ENCODE peak calls at places on chromosome 1, in four cellular contexts. Y is WTC11, J is right lobe of liver, H is Peyer's patch. F is an unnamed sample.

GRCh38 chr1:27951396-27951795 is 8.4 kb upstream of the XKR8 start:
- DNase-seq in Y (no peak), H (no peak), J (peak; percentile 81), F (no peak)

GRCh38 chr1:173628888-173629287 is 6.2 kb upstream of the TEX50 start:
- DNase-seq in Y (no peak), H (no peak), J (no peak), F (no peak)

GRCh38 chr1:32255072-32256071 is 4.3 kb downstream of the LCK start:
- DNase-seq in Y (no peak), J (no peak), H (peak; percentile 67), F (no peak)

GRCh38 chr1:58763214-58763613 is 20.6 kb downstream of the JUN start:
- DNase-seq in Y (no peak), J (peak; percentile 30), H (no peak), F (no peak)

GRCh38 chr1:61606448-61607312 is 118.3 kb downstream of the TM2D1 start:
- DNase-seq in Y (no peak), H (peak; percentile 67), J (no peak), F (no peak)

GRCh38 chr1:3061566-3061965 is 7.4 kb upstream of the PRDM16 start:
- DNase-seq in J (no peak), H (no peak), Y (no peak), F (no peak)

GRCh38 chr1:66258404-66259105 is 275.4 kb upstream of the SGIP1 start:
- DNase-seq in H (no peak), Y (no peak), J (no peak), F (no peak)

GRCh38 chr1:154863702-154864174 is 6.3 kb downstream of the KCNN3 start:
- DNase-seq in Y (peak; percentile 73), J (no peak), H (peak; percentile 73), F (no peak)

GRCh38 chr1:19042675-19043578 is 86.5 kb upstream of the IFFO2 start:
- DNase-seq in Y (peak; percentile 34), J (peak; percentile 10), H (peak; percentile 14), F (no peak)

GRCh38 chr1:153485880-153486279 is 25.4 kb upstream of the S100A7 start:
- DNase-seq in H (no peak), Y (no peak), J (no peak), F (no peak)

GRCh38 chr1:109959974-109960744 is 24.4 kb upstream of the AHCYL1 start:
- DNase-seq in H (no peak), J (no peak), Y (peak; percentile 26), F (no peak)

GRCh38 chr1:228490120-228491078 is 3.2 kb downstream of the RNF187 start:
- DNase-seq in H (no peak), Y (no peak), J (peak; percentile 65), F (no peak)

GRCh38 chr1:196669693-196670092 is 17.9 kb downstream of the CFH start:
- DNase-seq in Y (no peak), H (no peak), J (no peak), F (no peak)

GRCh38 chr1:198107041-198107440 is 49.8 kb upstream of the NEK7 start:
- DNase-seq in Y (no peak), J (no peak), H (no peak), F (no peak)

GRCh38 chr1:51570063-51570720 is 46.7 kb upstream of the OSBPL9 start:
- DNase-seq in Y (no peak), J (no peak), H (no peak), F (no peak)

GRCh38 chr1:25811384-25812082 is 8.2 kb upstream of the MTFR1L start:
- DNase-seq in H (no peak), Y (no peak), J (no peak), F (no peak)

GRCh38 chr1:232629250-232630046 is 485 bp downstream of the SIPA1L2 start:
- DNase-seq in H (peak; percentile 62), Y (peak; percentile 60), J (peak; percentile 54), F (no peak)

GRCh38 chr1:6785721-6786505 is 659 bp downstream of the CAMTA1 start:
- DNase-seq in J (peak; percentile 65), Y (peak; percentile 56), H (peak; percentile 56), F (peak; percentile 6)

GRCh38 chr1:189538271-189538670 is 939.4 kb downstream of the BRINP3 start:
- DNase-seq in J (no peak), Y (no peak), H (no peak), F (no peak)

GRCh38 chr1:166165661-166166399 is 971 bp downstream of the FAM78B start:
- DNase-seq in J (peak; percentile 37), Y (peak; percentile 19), H (no peak), F (no peak)

GRCh38 chr1:89890085-89890754 is 69.4 kb downstream of the LRRC8D start:
- DNase-seq in Y (no peak), H (no peak), J (no peak), F (no peak)

GRCh38 chr1:116491985-116492811 is 78.6 kb downstream of the CD58 start:
- DNase-seq in H (no peak), Y (no peak), J (no peak), F (no peak)

GRCh38 chr1:70990460-70991253 is 57.0 kb downstream of the PTGER3 start:
- DNase-seq in Y (no peak), H (no peak), J (no peak), F (no peak)

GRCh38 chr1:13782634-13782995 is 82.6 kb downstream of the PRDM2 start:
- DNase-seq in Y (no peak), J (no peak), H (no peak), F (no peak)

GRCh38 chr1:95888877-95889799 is 655.1 kb downstream of the RWDD3 start:
- DNase-seq in Y (no peak), H (no peak), J (no peak), F (no peak)

GRCh38 chr1:5594056-5594956 is 397.9 kb downstream of the NPHP4 start:
- DNase-seq in H (no peak), Y (no peak), J (no peak), F (no peak)

GRCh38 chr1:77825356-77825709 is 45.9 kb downstream of the MIGA1 start:
- DNase-seq in H (peak; percentile 55), J (no peak), Y (no peak), F (no peak)

GRCh38 chr1:44289530-44289929 is 65.5 kb downstream of the ERI3 start:
- DNase-seq in H (peak; percentile 50), J (no peak), Y (peak; percentile 18), F (no peak)

GRCh38 chr1:5758000-5758858 is 234.0 kb downstream of the NPHP4 start:
- DNase-seq in H (no peak), Y (no peak), J (no peak), F (no peak)

GRCh38 chr1:3743421-3743820 is 8.8 kb upstream of the CCDC27 start:
- DNase-seq in Y (no peak), J (no peak), H (no peak), F (no peak)

GRCh38 chr1:212162635-212163034 is 122.6 kb upstream of the PPP2R5A start:
- DNase-seq in J (peak; percentile 65), H (no peak), Y (no peak), F (no peak)

GRCh38 chr1:203153989-203154821 is 21.4 kb downstream of the MYBPH start:
- DNase-seq in H (no peak), J (no peak), Y (no peak), F (no peak)

GRCh38 chr1:50774759-50775351 is 185.2 kb downstream of the FAF1 start:
- DNase-seq in H (no peak), Y (no peak), J (no peak), F (no peak)

GRCh38 chr1:11400155-11400554 is 78.8 kb upstream of the DISP3 start:
- DNase-seq in H (no peak), J (no peak), Y (no peak), F (no peak)

GRCh38 chr1:204427302-204427701 is 15.7 kb upstream of the PPP1R15B start:
- DNase-seq in H (no peak), Y (no peak), J (no peak), F (no peak)

GRCh38 chr1:209805875-209806760 is at the start of gene IRF6:
- DNase-seq in H (peak; percentile 96), J (peak; percentile 91), Y (peak; percentile 98), F (peak; percentile 72)

GRCh38 chr1:110056776-110057175 is 13.7 kb downstream of the ALX3 start:
- DNase-seq in J (no peak), Y (no peak), H (peak; percentile 71), F (no peak)

GRCh38 chr1:35539073-35539823 is 18.0 kb downstream of the KIAA0319L start:
- DNase-seq in H (no peak), Y (no peak), J (no peak), F (no peak)

GRCh38 chr1:245888809-245889208 is 618.3 kb downstream of the SMYD3 start:
- DNase-seq in Y (peak; percentile 21), H (no peak), J (no peak), F (no peak)

GRCh38 chr1:85283475-85284199 is 7.2 kb upstream of the BCL10 start:
- DNase-seq in Y (peak; percentile 39), J (no peak), H (peak; percentile 82), F (no peak)
- TF ChIP-seq CTCF in Y (no peak), J (no peak), H (no peak), F (no peak)

GRCh38 chr1:180486092-180486491 is 16.3 kb downstream of the ACBD6 start:
- DNase-seq in J (no peak), Y (no peak), H (no peak), F (no peak)
- TF ChIP-seq CTCF in J (no peak), Y (no peak), H (no peak), F (no peak)

DNA sequence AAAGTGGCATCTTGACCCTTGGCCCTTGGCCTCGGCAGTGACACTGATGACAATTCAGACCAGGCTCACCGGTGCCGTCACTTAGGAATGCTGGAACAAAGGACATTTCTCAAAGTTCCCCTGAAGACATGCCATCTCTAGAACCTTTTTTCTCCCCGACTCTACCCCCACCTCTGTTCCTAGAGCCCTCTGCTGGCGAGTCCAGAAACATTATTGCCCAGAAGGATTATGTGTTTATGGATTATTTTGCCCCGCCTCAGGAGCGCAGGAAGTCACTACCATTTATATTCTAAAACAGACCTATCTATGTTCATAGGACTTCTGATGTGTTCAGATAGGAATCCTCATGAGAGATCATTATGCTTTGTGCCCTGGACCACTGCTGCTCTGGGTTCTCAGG is 12.6 kb upstream of the SHISA4 start:
- DNase-seq in H (no peak), J (no peak), Y (no peak), F (no peak)
- TF ChIP-seq CTCF in H (no peak), J (peak; percentile 36), Y (no peak), F (no peak)

DNA sequence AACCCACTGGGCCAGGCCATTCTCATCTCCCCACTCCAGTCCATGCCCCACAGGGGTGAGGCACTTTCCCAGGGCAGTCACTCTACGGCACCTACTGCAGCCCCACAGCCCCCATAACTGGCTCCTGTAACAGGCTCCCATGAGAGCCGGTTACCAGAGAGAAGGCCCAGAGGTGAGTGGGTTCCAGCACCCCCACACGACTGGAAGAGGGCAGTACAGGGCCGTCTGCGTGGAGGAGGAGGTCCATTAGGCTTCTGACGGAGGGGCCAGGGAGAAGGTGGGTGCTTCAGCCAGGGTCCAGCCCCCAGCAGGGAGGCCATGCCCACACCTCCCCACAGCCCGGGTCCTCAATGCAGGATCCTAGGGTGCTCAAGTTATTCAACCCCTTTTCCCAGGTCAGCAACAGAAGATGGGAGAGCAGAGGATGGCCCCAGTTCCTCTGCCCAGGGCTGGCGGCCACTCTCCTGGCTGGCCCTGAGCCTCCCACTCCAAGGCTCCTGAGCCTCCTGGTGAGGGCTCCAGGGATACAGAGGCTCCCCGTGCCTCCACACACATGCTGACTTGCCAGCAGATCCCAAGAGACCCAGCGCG is 1.6 kb downstream of the ACAP3 start:
- DNase-seq in H (no peak), Y (no peak), J (no peak), F (no peak)
- TF ChIP-seq CTCF in H (no peak), Y (no peak), J (no peak), F (no peak)